ENCODE peak calls at places on chromosomes 13 and 19, in six cellular contexts. S is stomach, V is ovary, M is neuronal stem cell, O is transverse colon, Z is hepatocyte. U is an unnamed sample.

GRCh38 chr13:32022292-32022691 is 9.3 kb upstream of the FRY start:
- DNase-seq in O (no peak), V (no peak), Z (no peak), M (no peak), S (no peak), U (peak; percentile 57)

GRCh38 chr19:39398297-39398864 is 7.2 kb downstream of the MED29 start:
- DNase-seq in S (peak; percentile 73), V (peak; percentile 68), Z (peak; percentile 82), O (peak; percentile 89), M (no peak), U (peak; percentile 84)

GRCh38 chr13:93249259-93249917 is 22.8 kb downstream of the GPC6 start:
- DNase-seq in Z (peak; percentile 49), V (no peak), M (no peak), O (no peak), S (no peak), U (no peak)

GRCh38 chr19:29247912-29248311 is 35.0 kb upstream of the UQCRFS1 start:
- DNase-seq in Z (peak; percentile 32), M (no peak), O (no peak), S (no peak), V (no peak), U (peak; percentile 65)

GRCh38 chr19:35644987-35645679 is 3.0 kb upstream of the COX6B1 start:
- DNase-seq in V (peak; percentile 94), M (peak; percentile 86), S (peak; percentile 87), O (peak; percentile 92), Z (peak; percentile 84), U (peak; percentile 93)

GRCh38 chr19:36040495-36040894 is 7.8 kb upstream of the CLIP3 start:
- DNase-seq in V (no peak), O (no peak), S (no peak), Z (no peak), M (no peak), U (no peak)

GRCh38 chr19:51595776-51596175 is 24.7 kb downstream of the ZNF175 start:
- DNase-seq in Z (no peak), S (no peak), V (no peak), O (no peak), M (no peak), U (no peak)

GRCh38 chr13:95643814-95644598 is 500 bp downstream of the DZIP1 start:
- DNase-seq in S (no peak), M (no peak), V (peak; percentile 42), Z (peak; percentile 32), O (no peak), U (peak; percentile 27)

GRCh38 chr13:34155931-34156607 is 338.1 kb downstream of the RFC3 start:
- DNase-seq in Z (peak; percentile 68), M (no peak), V (no peak), O (no peak), S (no peak), U (no peak)

GRCh38 chr13:93476175-93476574 is 249.6 kb downstream of the GPC6 start:
- DNase-seq in M (no peak), Z (peak; percentile 29), V (no peak), S (no peak), O (no peak), U (no peak)

DNA sequence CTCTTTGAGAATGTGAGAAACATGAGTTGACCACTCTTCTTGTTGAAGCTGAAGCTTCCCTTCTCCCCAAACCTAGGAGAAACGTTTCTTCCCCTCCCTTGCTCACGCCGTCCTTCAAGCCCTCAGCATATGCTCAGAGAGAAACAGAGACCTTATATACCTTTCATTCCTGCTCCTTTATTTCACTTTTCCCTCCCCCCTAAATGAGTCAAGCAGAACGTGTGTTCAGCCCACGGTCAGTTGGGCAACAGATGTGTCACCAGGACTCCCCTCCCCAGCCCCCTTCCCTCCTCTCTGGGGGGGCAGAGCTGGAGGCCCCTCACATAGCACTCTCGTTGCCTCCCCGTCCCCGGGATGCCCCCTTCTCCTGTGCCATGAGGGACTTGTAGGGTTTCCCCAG is 8.6 kb downstream of the OR7C2 start:
- DNase-seq in O (no peak), M (no peak), V (no peak), Z (no peak), S (no peak), U (no peak)
- H3K9me3 ChIP-seq in O (no peaks in the 10 kb centered on the region), M (no peaks in the 10 kb centered on the region), V (peaks cover 10% of the 10 kb centered on the region), Z (no peaks in the 10 kb centered on the region), S (no peaks in the 10 kb centered on the region), U (no peaks in the 10 kb centered on the region)

GRCh38 chr13:22369090-22369489 is 698.2 kb downstream of the FGF9 start:
- DNase-seq in Z (no peak), S (no peak), V (no peak), M (no peak), O (no peak), U (no peak)

GRCh38 chr13:22372261-22372660 is 701.4 kb downstream of the FGF9 start:
- DNase-seq in S (no peak), O (no peak), V (no peak), Z (no peak), M (no peak), U (no peak)

GRCh38 chr13:22375151-22375550 is 704.3 kb downstream of the FGF9 start:
- DNase-seq in Z (no peak), M (no peak), O (no peak), V (no peak), S (no peak), U (no peak)

GRCh38 chr13:22369840-22370239 is 699.0 kb downstream of the FGF9 start:
- DNase-seq in Z (no peak), V (no peak), O (no peak), M (no peak), S (no peak), U (no peak)
- H3K9me3 ChIP-seq in Z (peaks cover 7% of the 10 kb centered on the region), V (no peaks in the 10 kb centered on the region), O (peaks cover 4% of the 10 kb centered on the region), M (peaks cover 12% of the 10 kb centered on the region), S (peaks cover 14% of the 10 kb centered on the region), U (peaks cover 3% of the 10 kb centered on the region)

DNA sequence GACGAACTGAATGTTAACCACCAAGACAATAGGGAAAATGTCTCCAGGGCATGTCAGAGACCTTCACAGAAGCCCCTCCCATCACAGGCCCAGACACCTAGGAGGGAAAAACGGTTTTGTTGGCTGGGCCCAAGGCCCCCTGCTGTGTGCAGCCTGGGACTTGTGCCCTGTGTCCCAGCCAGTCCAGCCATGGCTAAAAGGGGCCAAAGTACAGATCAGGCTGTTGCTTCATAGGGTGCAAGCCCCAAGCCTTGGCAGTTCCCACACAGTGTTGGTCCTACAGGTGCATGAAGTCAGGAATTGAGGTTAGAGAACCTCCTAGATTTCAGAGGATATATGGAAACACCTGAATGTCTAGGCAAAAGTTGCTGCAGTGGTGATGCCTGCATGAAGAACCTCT is 428.7 kb downstream of the SUCLA2 start:
- DNase-seq in Z (no peak), M (no peak), O (no peak), S (no peak), V (no peak), U (no peak)
- H3K9me3 ChIP-seq in Z (no peaks in the 10 kb centered on the region), M (no peaks in the 10 kb centered on the region), O (peaks cover 22% of the 10 kb centered on the region), S (peaks cover 50% of the 10 kb centered on the region), V (no peaks in the 10 kb centered on the region), U (peaks cover 10% of the 10 kb centered on the region)

GRCh38 chr19:22620912-22621311 is 13.2 kb upstream of the ZNF492 start:
- DNase-seq in M (no peak), O (no peak), Z (no peak), S (no peak), V (no peak), U (no peak)

GRCh38 chr19:22620401-22620800 is 13.7 kb upstream of the ZNF492 start:
- DNase-seq in O (no peak), V (no peak), Z (no peak), M (no peak), S (no peak), U (no peak)

GRCh38 chr19:22623841-22624221 is 10.3 kb upstream of the ZNF492 start:
- DNase-seq in S (no peak), V (no peak), M (no peak), Z (no peak), O (no peak), U (no peak)

GRCh38 chr19:22622901-22623840 is 11.0 kb upstream of the ZNF492 start:
- DNase-seq in Z (no peak), O (no peak), M (no peak), V (peak; percentile 71), S (no peak), U (peak; percentile 90)

DNA sequence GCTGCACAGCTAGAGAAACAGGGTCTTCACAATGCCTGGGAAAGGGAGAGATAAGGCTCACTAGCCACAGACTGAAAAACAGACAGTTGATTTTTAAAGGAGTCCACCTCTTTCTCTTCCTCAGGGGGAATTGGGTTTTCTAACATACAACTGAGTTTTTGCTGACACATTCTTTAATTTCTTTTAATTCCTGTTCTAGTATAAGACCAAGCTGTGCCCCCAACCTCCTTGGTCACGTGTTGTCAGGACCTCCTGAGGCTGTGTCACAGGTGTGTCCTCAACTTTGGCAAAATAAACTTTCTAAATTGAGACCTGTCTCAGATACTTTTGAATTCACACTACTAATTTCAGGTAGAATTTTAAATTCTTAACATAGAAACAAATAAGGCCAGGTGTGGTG is 12.1 kb upstream of the ZNF492 start:
- DNase-seq in S (no peak), Z (no peak), M (no peak), O (no peak), V (no peak), U (no peak)
- H3K9me3 ChIP-seq in S (peaks cover 25% of the 10 kb centered on the region), Z (no peaks in the 10 kb centered on the region), M (peaks cover 3% of the 10 kb centered on the region), O (no peaks in the 10 kb centered on the region), V (no peaks in the 10 kb centered on the region), U (no peaks in the 10 kb centered on the region)

DNA sequence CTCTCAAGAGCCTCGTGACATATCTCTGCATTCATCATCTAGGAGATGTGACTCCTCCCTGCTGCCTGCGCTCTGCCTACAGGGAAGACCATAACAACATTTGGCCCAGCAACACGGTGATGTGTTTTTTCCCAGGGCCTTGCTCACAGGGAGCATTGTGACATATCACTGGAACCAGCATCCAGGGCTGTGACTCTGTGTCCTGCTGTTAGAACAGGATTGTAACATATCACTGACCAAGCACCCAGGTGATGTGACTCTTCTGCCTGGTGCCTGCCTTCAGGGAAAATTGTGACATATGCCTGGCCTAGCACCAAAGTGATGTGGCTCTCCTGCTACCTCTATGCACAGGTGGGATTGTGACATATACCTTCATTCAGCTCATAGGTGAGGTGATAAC is 79.4 kb upstream of the ZNF43 start:
- DNase-seq in M (no peak), S (no peak), V (no peak), Z (no peak), O (no peak), U (no peak)
- H3K9me3 ChIP-seq in M (no peaks in the 10 kb centered on the region), S (peaks cover 24% of the 10 kb centered on the region), V (no peaks in the 10 kb centered on the region), Z (no peaks in the 10 kb centered on the region), O (no peaks in the 10 kb centered on the region), U (peaks cover 2% of the 10 kb centered on the region)

GRCh38 chr19:23474761-23475160 is 79.5 kb upstream of the ZNF91 start:
- DNase-seq in V (no peak), M (no peak), O (no peak), Z (no peak), S (no peak), U (no peak)

GRCh38 chr19:23475477-23475876 is 80.2 kb upstream of the ZNF91 start:
- DNase-seq in M (no peak), O (no peak), Z (no peak), V (no peak), S (no peak), U (no peak)

GRCh38 chr19:23474172-23474571 is 78.9 kb upstream of the ZNF91 start:
- DNase-seq in M (no peak), Z (no peak), V (no peak), S (no peak), O (no peak), U (no peak)

GRCh38 chr19:23470873-23471555 is 75.7 kb upstream of the ZNF91 start:
- DNase-seq in Z (no peak), V (no peak), O (peak; percentile 34), S (no peak), M (no peak), U (no peak)
- H3K9me3 ChIP-seq in Z (no peaks in the 10 kb centered on the region), V (no peaks in the 10 kb centered on the region), O (no peaks in the 10 kb centered on the region), S (peaks cover 18% of the 10 kb centered on the region), M (no peaks in the 10 kb centered on the region), U (no peaks in the 10 kb centered on the region)